ENCODE peak calls at places on chromosomes 2 and 18, in five cellular contexts. Y is CD8-positive, alpha-beta T cell; M is colonic mucosa; B is AG04450; O is heart left ventricle. C is an unnamed sample.

GRCh38 chr2:116879646-116880045 is 934.8 kb upstream of the DDX18 start:
- DNase-seq in Y (no peak), M (no peak), O (no peak), B (no peak), C (no peak)

GRCh38 chr18:47754311-47755101 is 176.0 kb downstream of the SMAD2 start:
- DNase-seq in Y (no peak), B (no peak), O (no peak), M (peak), C (peak)

GRCh38 chr2:95007822-95008221 is 17.7 kb upstream of the MAL start:
- DNase-seq in Y (no peak), M (no peak), B (no peak), O (peak), C (no peak)

GRCh38 chr2:221810216-221810615 is 238.1 kb upstream of the EPHA4 start:
- DNase-seq in O (no peak), B (no peak), M (no peak), Y (no peak), C (no peak)

GRCh38 chr2:173860082-173860481 is 105.1 kb downstream of the SP3 start:
- DNase-seq in Y (no peak), O (no peak), M (no peak), B (no peak), C (no peak)

GRCh38 chr18:8333961-8334360 is 275.3 kb upstream of the RAB12 start:
- DNase-seq in B (no peak), Y (no peak), M (no peak), O (no peak), C (no peak)

GRCh38 chr2:38743672-38744398 is 7.3 kb downstream of the SRSF7 start:
- DNase-seq in M (no peak), B (no peak), O (no peak), Y (no peak), C (no peak)

GRCh38 chr18:27871731-27872130 is 305.2 kb downstream of the CDH2 start:
- DNase-seq in Y (no peak), B (no peak), O (no peak), M (no peak), C (no peak)

GRCh38 chr2:112876971-112877361 is 34.0 kb upstream of the IL37 start:
- DNase-seq in M (no peak), Y (no peak), B (no peak), O (no peak), C (no peak)

GRCh38 chr2:181376442-181376841 is 80.7 kb upstream of the ITGA4 start:
- DNase-seq in O (no peak), Y (no peak), M (no peak), B (no peak), C (no peak)

GRCh38 chr2:98086491-98087446 is at the start of gene VWA3B:
- DNase-seq in O (peak), M (peak), B (no peak), Y (no peak), C (peak)

GRCh38 chr2:191167766-191168165 is 17.0 kb upstream of the STAT4 start:
- DNase-seq in Y (no peak), O (no peak), M (peak), B (no peak), C (no peak)

GRCh38 chr2:86045541-86045940 is 60.1 kb downstream of the POLR1A start:
- DNase-seq in M (no peak), Y (no peak), O (no peak), B (no peak), C (no peak)

GRCh38 chr2:1778566-1778965 is 34.3 kb upstream of the PXDN start:
- DNase-seq in Y (no peak), O (no peak), M (no peak), B (no peak), C (no peak)

GRCh38 chr2:3494984-3495666 is 24.2 kb downstream of the ADI1 start:
- DNase-seq in Y (no peak), M (no peak), O (no peak), B (no peak), C (no peak)

GRCh38 chr2:167454036-167454435 is 565.8 kb downstream of the XIRP2 start:
- DNase-seq in Y (no peak), B (no peak), O (no peak), M (no peak), C (no peak)

GRCh38 chr2:75035444-75036353 is 77.3 kb downstream of the POLE4 start:
- DNase-seq in Y (no peak), O (no peak), B (no peak), M (no peak), C (no peak)

GRCh38 chr2:86477349-86477748 is 36.2 kb downstream of the KDM3A start:
- DNase-seq in M (no peak), O (no peak), B (no peak), Y (no peak), C (no peak)

GRCh38 chr2:181683518-181684453 is 3.5 kb upstream of the NEUROD1 start:
- DNase-seq in M (no peak), B (no peak), O (no peak), Y (no peak), C (no peak)

GRCh38 chr2:239315308-239315707 is 85.5 kb downstream of the HDAC4 start:
- DNase-seq in O (no peak), Y (no peak), B (no peak), M (no peak), C (no peak)

GRCh38 chr2:64186698-64187605 is 42.7 kb upstream of the PELI1 start:
- DNase-seq in M (no peak), Y (no peak), O (no peak), B (no peak), C (no peak)

GRCh38 chr2:28438532-28439063 is 45.9 kb downstream of the FOSL2 start:
- DNase-seq in O (no peak), B (no peak), M (no peak), Y (no peak), C (no peak)

GRCh38 chr18:22391571-22392359 is 25.9 kb downstream of the CTAGE1 start:
- DNase-seq in M (peak), O (no peak), Y (peak), B (peak), C (no peak)

DNA sequence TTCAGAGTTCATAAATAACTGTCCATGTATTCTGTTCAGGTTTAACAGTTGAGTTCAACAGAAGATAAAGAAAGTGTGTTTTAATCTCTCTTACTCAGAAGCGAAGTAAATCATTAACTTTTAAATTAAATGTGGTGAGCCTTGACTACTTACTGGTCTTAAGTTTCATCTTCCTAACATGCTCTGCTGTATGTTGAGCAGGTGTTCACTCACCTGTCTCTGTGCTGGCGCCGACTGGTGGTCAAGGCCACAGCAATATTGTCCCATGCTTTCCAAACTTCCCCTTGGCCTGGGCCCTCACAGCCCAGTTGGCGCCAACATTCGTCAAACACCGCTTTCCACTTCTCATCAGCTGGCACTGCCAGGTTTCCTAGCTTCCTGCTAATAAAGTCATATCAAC is 17.0 kb upstream of the MPP4 start:
- DNase-seq in B (no peak), M (peak), Y (no peak), O (no peak), C (no peak)
- TF ChIP-seq CTCF in B (no peak), M (peak), Y (no peak), O (no peak), C (peak)

DNA sequence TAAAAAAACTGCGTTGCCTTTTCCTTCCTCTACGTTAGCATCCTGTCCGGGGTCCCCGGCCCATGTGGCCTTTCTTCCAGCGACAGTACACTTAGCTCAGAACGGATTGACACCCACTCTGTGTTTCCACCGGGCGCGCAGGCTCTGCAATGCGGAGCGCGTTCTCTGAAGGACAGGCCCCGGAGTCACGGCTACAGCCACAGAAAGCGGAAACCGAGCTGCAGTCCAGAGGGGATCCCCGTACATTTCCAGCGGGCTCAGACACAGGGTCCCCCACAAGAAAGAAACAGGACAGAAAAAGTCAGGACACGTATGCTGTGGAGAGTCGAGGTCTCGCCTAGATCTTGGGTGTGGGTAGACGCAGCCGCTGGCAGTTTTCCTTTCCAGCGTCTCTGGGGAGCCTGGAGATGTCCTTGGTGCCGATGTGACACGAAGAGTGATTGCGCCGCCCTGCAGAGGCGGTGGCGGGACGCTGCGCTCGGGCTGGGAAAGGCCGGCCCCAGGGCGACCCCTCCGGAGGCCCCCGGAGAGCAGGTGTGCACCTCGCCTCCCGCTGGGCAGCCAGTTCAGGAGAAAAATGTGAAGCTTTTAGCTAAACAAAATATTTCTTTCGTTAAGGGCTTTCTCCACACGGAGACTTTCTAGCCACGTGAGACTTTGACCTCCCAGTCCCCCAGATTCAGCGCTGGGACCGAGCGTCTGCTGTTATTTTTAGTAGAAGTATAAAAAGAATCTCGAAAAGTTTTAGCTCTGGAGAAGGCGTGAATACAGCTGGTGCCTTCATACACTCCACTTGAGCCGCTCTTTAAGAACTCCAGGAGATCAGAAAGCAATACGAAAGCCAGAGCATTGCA is 1.3 kb upstream of the ACKR3 start:
- DNase-seq in O (peak), Y (peak), B (no peak), M (peak), C (peak)
- TF ChIP-seq CTCF in O (peak), Y (no peak), B (no peak), M (no peak), C (peak)

GRCh38 chr2:155203187-155203586 is 504.7 kb downstream of the KCNJ3 start:
- DNase-seq in O (no peak), Y (no peak), M (no peak), B (no peak), C (no peak)
- TF ChIP-seq CTCF in O (no peak), Y (no peak), M (no peak), B (no peak), C (no peak)

GRCh38 chr2:124018894-124019293 is 6.2 kb upstream of the CNTNAP5 start:
- DNase-seq in M (no peak), Y (no peak), O (no peak), B (no peak), C (no peak)
- TF ChIP-seq CTCF in M (no peak), Y (no peak), O (no peak), B (no peak), C (peak)

GRCh38 chr2:67322361-67323001 is 74.7 kb upstream of the ETAA1 start:
- DNase-seq in M (peak), O (peak), Y (no peak), B (peak), C (peak)
- TF ChIP-seq CTCF in M (no peak), O (peak), Y (no peak), B (peak), C (peak)

DNA sequence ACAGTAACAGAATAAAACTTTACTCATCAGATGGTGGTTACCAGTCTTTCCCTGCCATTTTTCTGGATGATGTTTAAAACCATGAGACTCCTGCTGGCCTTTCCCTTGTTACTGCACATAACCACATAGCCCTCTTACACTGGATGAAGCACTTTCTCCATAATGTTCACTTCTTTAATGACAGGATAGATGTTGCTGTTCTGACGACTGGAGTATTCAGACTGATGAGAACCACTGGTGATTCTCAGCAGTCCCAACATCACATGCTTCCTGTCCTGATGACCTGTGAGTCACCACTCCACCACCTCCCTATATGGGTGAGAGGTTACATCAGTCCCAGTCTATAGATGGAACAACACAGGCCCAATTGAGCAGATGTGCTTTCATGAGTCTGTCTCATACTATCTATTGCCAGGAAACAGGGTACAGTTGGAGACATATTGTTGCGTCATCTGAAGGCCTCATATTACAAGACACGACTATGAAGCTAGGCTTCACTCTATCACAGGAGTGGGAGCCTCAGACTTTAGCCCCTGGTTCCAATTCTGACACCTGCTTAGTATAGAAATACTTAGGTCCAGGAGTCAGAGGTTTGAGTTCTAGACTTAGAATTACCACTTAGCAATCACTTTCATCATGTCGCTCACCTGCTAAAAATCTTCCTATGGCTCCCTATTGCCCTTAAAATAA is 145.7 kb upstream of the KLF7 start:
- DNase-seq in O (peak), Y (no peak), B (peak), M (peak), C (no peak)
- TF ChIP-seq CTCF in O (peak), Y (no peak), B (peak), M (no peak), C (no peak)

C was measured in progenitor cell of endocrine pancreas.